ENCODE peak calls at places on chromosomes 16 and 17, in four cellular contexts. S is CD8-positive, alpha-beta memory T cell; H is thoracic aorta; N is adrenal gland. P is an unnamed sample.

GRCh38 chr17:79085154-79085920 is 10.7 kb downstream of the ENGASE start:
- DNase-seq in S (no peak), H (no peak), N (no peak), P (no peak)

GRCh38 chr17:81415681-81416080 is 20.4 kb downstream of the BAHCC1 start:
- DNase-seq in S (no peak), H (no peak), N (no peak), P (no peak)

GRCh38 chr16:50467943-50468748 is 80.0 kb upstream of the NKD1 start:
- DNase-seq in S (peak; percentile 10), H (no peak), N (peak; percentile 21), P (no peak)

GRCh38 chr16:66695935-66696668 is 441 bp downstream of the CMTM4 start:
- DNase-seq in S (peak; percentile 17), H (no peak), N (peak; percentile 37), P (no peak)

GRCh38 chr16:84303023-84303422 is 8.3 kb downstream of the WFDC1 start:
- DNase-seq in S (no peak), H (no peak), N (no peak), P (no peak)

GRCh38 chr16:88502371-88502770 is 49.3 kb downstream of the ZFPM1 start:
- DNase-seq in S (no peak), H (no peak), N (no peak), P (no peak)

GRCh38 chr17:57823469-57824401 is 26.1 kb downstream of the MRPS23 start:
- DNase-seq in S (no peak), H (no peak), N (no peak), P (no peak)

GRCh38 chr16:87855852-87856715 is 13.2 kb downstream of the SLC7A5 start:
- DNase-seq in S (no peak), H (no peak), N (peak; percentile 43), P (peak; percentile 28)

GRCh38 chr17:59000022-59000421 is 106.7 kb downstream of the TRIM37 start:
- DNase-seq in S (no peak), H (no peak), N (no peak), P (no peak)

GRCh38 chr17:27244481-27245223 is 49.3 kb upstream of the WSB1 start:
- DNase-seq in S (no peak), H (peak; percentile 48), N (peak; percentile 70), P (no peak)

DNA sequence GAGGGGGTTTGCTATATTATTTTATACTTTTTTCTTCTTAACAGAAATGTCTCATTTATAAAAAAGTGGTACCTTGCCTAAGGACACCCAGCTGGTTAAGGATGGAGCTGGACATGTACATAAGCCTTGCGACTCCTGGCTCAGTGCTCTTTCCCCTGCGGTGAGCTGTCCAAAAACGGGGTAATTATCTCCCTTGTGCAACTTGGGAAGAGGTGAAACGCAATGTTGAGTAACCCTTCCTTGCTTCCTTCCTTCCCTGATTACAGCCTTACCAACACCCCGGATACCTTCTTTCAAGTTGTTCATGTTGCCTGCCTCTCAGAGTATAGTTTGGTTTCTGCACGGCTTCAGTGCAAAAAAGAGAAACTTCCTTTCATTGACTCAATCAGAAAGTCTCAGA is 94.1 kb upstream of the XYLT1 start:
- DNase-seq in S (no peak), H (no peak), N (no peak), P (no peak)
- H3K9me3 ChIP-seq in S (no peaks in the 10 kb centered on the region), H (no peaks in the 10 kb centered on the region), N (no peaks in the 10 kb centered on the region), P (no peaks in the 10 kb centered on the region)

DNA sequence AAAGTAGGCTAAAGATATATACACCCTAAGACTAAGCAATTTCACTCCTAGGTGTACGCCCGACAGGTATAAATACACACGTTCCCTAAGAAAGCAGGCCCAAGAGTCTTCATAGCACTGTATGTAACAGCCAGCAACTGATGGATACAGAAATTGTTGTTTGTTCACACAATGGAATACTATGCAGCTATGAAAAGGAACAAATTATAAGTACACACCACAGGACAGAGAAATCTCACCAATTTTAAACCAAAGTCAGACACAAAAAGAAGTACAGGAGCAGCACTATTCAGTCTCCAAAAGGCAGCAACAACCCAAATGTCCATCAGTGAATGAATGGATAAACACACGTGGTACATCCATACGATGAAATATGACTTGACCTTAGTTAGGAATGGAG is 106.1 kb downstream of the LITAF start:
- DNase-seq in S (no peak), H (no peak), N (no peak), P (no peak)
- H3K9me3 ChIP-seq in S (no peaks in the 10 kb centered on the region), H (no peaks in the 10 kb centered on the region), N (peaks cover 4% of the 10 kb centered on the region), P (peaks cover 5% of the 10 kb centered on the region)

GRCh38 chr16:3283525-3284447 is 495 bp downstream of the ZNF263 start:
- DNase-seq in S (no peak), H (no peak), N (peak; percentile 35), P (no peak)

GRCh38 chr16:3282103-3282746 is 1.1 kb upstream of the ZNF263 start:
- DNase-seq in S (no peak), H (no peak), N (no peak), P (no peak)

GRCh38 chr16:3281222-3281621 is 2.1 kb upstream of the ZNF263 start:
- DNase-seq in S (no peak), H (no peak), N (no peak), P (no peak)

GRCh38 chr16:3282747-3283524 is at the start of gene ZNF263:
- DNase-seq in S (peak; percentile 95), H (peak; percentile 91), N (peak; percentile 96), P (peak; percentile 84)

GRCh38 chr16:3285131-3285530 is 1.8 kb downstream of the ZNF263 start:
- DNase-seq in S (no peak), H (no peak), N (no peak), P (no peak)
- H3K9me3 ChIP-seq in S (peaks cover 28% of the 10 kb centered on the region), H (peaks cover 25% of the 10 kb centered on the region), N (peaks cover 21% of the 10 kb centered on the region), P (peaks cover 41% of the 10 kb centered on the region)

GRCh38 chr16:10410469-10410868 is 24.6 kb downstream of the ATF7IP2 start:
- DNase-seq in S (no peak), H (no peak), N (no peak), P (no peak)

GRCh38 chr16:10408824-10409381 is 23.0 kb downstream of the ATF7IP2 start:
- DNase-seq in S (no peak), H (no peak), N (no peak), P (no peak)

GRCh38 chr16:10402975-10403374 is 17.1 kb downstream of the ATF7IP2 start:
- DNase-seq in S (no peak), H (no peak), N (no peak), P (no peak)

DNA sequence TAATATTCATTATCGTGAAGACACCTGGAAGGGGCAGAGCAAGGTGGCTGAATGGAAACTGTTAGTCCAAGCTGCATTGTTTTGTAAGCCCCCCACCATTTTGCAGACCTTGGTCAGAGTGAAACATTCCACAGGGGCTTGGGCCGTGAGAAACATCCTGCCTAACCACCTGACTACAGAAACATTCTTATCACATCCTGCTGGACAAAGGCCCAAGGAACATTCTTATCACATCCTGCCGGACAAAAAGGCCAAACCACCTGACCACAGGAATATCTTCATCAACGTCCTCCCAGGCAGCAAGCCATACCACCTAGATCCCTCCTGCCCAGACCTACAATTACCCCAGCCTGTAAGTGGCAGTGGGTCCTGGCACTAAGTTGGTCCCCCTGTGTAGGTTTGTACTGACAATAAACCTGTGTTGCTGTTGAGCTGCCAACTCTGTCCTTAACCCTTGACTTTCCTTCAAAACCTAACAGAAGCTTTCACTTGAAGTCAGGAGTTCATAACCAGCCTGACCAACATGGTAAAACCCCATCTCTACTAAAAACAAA is 19.6 kb downstream of the ATF7IP2 start:
- DNase-seq in S (no peak), H (no peak), N (no peak), P (no peak)
- H3K9me3 ChIP-seq in S (peaks cover 32% of the 10 kb centered on the region), H (peaks cover 34% of the 10 kb centered on the region), N (peaks cover 20% of the 10 kb centered on the region), P (no peaks in the 10 kb centered on the region)

DNA sequence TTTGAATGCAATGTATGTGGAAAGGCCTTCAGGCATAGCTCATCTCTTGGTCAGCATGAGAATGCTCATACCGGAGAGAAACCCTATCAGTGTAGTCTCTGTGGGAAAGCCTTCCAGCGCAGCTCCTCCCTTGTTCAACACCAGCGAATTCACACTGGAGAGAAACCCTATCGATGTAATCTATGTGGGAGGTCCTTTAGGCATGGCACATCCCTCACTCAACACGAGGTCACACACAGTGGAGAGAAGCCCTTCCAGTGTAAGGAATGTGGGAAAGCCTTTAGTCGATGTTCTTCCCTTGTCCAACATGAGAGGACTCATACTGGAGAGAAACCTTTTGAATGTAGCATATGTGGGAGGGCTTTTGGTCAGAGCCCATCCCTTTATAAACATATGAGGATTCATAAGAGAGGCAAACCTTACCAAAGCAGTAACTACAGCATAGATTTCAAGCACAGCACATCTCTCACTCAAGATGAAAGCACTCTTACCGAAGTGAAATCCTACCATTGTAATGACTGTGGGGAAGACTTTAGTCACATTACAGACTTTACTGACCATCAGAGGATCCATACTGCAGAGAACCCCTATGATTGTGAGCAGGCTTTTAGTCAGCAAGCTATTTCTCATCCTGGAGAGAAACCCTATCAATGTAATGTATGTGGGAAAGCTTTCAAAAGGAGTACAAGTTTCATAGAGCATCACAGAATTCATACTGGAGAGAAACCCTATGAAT is 24.7 kb downstream of the ZFP90 start:
- DNase-seq in S (no peak), H (no peak), N (no peak), P (no peak)
- H3K9me3 ChIP-seq in S (peaks cover 89% of the 10 kb centered on the region), H (peaks cover 98% of the 10 kb centered on the region), N (peaks cover 94% of the 10 kb centered on the region), P (peaks cover 100% of the 10 kb centered on the region)

GRCh38 chr17:5181509-5182305 is 10.0 kb downstream of the ZNF594 start:
- DNase-seq in S (no peak), H (no peak), N (no peak), P (no peak)
- H3K9me3 ChIP-seq in S (peaks cover 70% of the 10 kb centered on the region), H (peaks cover 98% of the 10 kb centered on the region), N (peaks cover 97% of the 10 kb centered on the region), P (peaks cover 100% of the 10 kb centered on the region)

GRCh38 chr16:35452471-35452870 is 1993.1 kb downstream of the TP53TG3F start:
- DNase-seq in S (no peak), H (no peak), N (no peak), P (no peak)

GRCh38 chr16:35449663-35450062 is 1990.3 kb downstream of the TP53TG3F start:
- DNase-seq in S (no peak), H (no peak), N (no peak), P (no peak)

GRCh38 chr16:35450648-35451047 is 1991.2 kb downstream of the TP53TG3F start:
- DNase-seq in S (no peak), H (no peak), N (no peak), P (no peak)

DNA sequence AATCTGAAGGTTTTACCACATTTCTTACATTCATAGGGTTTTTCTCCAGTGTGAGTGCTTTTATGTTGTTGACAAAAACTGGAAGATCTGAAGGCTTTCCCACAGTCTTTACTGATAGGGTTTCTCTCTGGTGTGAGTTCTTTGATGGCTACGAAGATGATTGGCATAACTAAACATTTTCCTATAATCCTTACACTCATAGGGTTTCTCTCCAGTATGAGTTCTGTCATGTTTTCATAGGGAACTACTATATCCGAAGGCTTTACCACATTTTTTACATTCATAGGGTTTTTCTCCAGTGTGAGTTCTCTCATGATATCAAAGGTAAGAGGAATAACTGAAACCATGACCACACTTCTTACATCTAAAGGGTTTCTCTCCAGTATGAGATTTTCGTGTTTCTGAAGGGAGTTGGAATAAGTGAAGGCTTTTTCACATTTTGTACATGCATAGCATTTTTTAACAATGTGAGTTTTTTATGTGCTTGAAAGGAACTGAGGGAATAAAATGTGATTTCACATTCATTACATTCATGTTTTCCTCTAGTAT is 1987.7 kb downstream of the TP53TG3F start:
- DNase-seq in S (no peak), H (no peak), N (no peak), P (no peak)
- H3K9me3 ChIP-seq in S (peaks cover 5% of the 10 kb centered on the region), H (peaks cover 11% of the 10 kb centered on the region), N (peaks cover 15% of the 10 kb centered on the region), P (no peaks in the 10 kb centered on the region)

GRCh38 chr17:3197219-3197618 is at the start of gene OR1A2:
- DNase-seq in S (no peak), H (no peak), N (no peak), P (no peak)
- H3K9me3 ChIP-seq in S (no peaks in the 10 kb centered on the region), H (peaks cover 8% of the 10 kb centered on the region), N (no peaks in the 10 kb centered on the region), P (peaks cover 10% of the 10 kb centered on the region)

DNA sequence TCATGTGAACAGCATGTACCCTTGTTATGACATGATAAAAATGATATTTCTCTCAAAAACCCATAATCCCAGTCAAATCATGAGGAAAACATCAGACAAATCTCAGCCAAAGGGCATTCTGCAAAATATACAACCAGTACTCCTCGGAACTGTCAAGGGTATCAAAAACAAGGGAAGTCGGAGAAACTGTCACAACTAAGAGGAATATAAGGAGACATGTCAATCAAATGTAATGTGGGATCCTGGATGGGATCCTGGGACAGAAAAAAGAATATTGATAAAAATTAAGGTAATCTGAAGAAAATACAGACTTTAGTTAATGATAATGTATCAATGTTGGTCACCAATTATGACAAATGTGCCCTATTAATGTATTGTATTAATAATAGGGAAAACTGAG is 15.6 kb upstream of the CDYL2 start:
- DNase-seq in S (no peak), H (no peak), N (no peak), P (no peak)
- H3K9me3 ChIP-seq in S (no peaks in the 10 kb centered on the region), H (no peaks in the 10 kb centered on the region), N (no peaks in the 10 kb centered on the region), P (no peaks in the 10 kb centered on the region)